ENCODE peak calls at places on chromosome 5, in five cellular contexts. R is OCI-LY7, L is GM23248, I is GM23338, E is hepatocyte. A is an unnamed sample. For H4K20me1, the result is how much of the 10 kb centered on the place peaks cover.

GRCh38 chr5:88686077-88686541 is 196.9 kb downstream of the MEF2C start:
- DNase-seq in R (no peak), L (no peak), I (peak), E (no peak), A (peak)

GRCh38 chr5:113806250-113806649 is 292.8 kb downstream of the YTHDC2 start:
- DNase-seq in R (no peak), L (peak), I (peak), E (no peak), A (peak)

GRCh38 chr5:159886312-159886711 is 30.0 kb upstream of the ADRA1B start:
- DNase-seq in R (no peak), L (no peak), I (no peak), E (no peak), A (no peak)

GRCh38 chr5:176547811-176548210 is 1.3 kb upstream of the CDHR2 start:
- DNase-seq in R (no peak), L (peak), I (no peak), E (peak), A (no peak)

GRCh38 chr5:168529361-168530234 is 493 bp downstream of the FBLL1 start:
- DNase-seq in R (no peak), L (peak), I (peak), E (peak), A (peak)

GRCh38 chr5:5546408-5546807 is 123.9 kb downstream of the ICE1 start:
- DNase-seq in R (no peak), L (no peak), I (no peak), E (no peak), A (no peak)

GRCh38 chr5:103498211-103498610 is 64.4 kb downstream of the NUDT12 start:
- DNase-seq in R (no peak), L (no peak), I (peak), E (no peak), A (no peak)

GRCh38 chr5:65137631-65138030 is 344.1 kb downstream of the ADAMTS6 start:
- DNase-seq in R (no peak), L (no peak), I (no peak), E (peak), A (no peak)

GRCh38 chr5:44619875-44620610 is 188.7 kb upstream of the MRPS30 start:
- DNase-seq in R (no peak), L (peak), I (no peak), E (no peak), A (peak)

GRCh38 chr5:148912714-148913398 is 86.4 kb downstream of the ADRB2 start:
- DNase-seq in R (no peak), L (peak), I (peak), E (peak), A (peak)

GRCh38 chr5:14266686-14267085 is 123.5 kb downstream of the TRIO start:
- DNase-seq in R (no peak), L (peak), I (no peak), E (no peak), A (no peak)
- H3K27ac ChIP-seq in R (no peak), L (peak), I (no peak), E (peak), A (peak)

DNA sequence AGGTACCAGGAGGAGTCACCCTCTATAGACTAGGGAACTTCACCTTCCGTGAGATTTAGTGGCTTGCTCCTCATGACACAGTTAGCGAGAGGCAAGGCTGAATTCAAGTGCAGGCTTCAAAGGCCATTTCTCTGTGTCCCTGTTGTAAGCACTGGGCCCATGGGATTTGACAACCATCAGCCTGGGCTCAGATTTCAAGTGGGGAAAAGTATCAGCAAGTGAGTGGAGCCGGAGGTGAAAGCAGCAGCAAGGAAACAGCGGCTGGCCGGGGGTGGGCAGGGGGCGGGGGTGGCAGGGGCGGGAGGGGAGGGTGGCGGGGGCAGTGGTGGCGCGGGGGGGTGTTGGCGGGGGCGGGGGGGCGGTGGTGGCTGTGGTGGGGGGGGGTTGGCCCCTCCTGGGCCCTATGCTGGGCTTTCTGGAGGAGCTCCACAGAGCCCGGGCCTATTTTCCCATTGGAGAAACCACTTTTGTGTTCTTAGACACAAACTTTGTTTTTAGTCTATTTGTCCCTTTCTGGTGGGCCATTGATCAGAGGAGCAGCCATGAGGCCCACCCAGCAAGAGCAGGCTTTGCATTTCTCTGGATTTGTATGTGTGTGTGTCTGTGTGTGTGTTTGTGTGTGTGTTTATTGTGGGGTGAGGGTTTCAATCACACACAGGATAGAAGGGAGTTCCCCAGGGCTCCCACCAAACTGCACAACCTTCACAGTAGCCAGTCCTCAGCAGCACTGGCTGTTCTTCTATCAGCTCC is 165.5 kb upstream of the RAI14 start:
- DNase-seq in R (no peak), L (peak), I (peak), E (no peak), A (no peak)
- H3K4me3 ChIP-seq in R (no peak), L (no peak), I (no peak), E (no peak), A (no peak)

GRCh38 chr5:93594591-93595419 is 11.8 kb downstream of the NR2F1 start:
- DNase-seq in R (no peak), L (no peak), I (peak), E (no peak), A (peak)

GRCh38 chr5:93596310-93596675 is 13.3 kb downstream of the NR2F1 start:
- DNase-seq in R (no peak), L (no peak), I (no peak), E (no peak), A (no peak)

GRCh38 chr5:93593476-93594060 is 10.5 kb downstream of the NR2F1 start:
- DNase-seq in R (no peak), L (no peak), I (peak), E (no peak), A (no peak)

GRCh38 chr5:93596676-93597441 is 13.8 kb downstream of the NR2F1 start:
- DNase-seq in R (peak), L (no peak), I (peak), E (no peak), A (no peak)

DNA sequence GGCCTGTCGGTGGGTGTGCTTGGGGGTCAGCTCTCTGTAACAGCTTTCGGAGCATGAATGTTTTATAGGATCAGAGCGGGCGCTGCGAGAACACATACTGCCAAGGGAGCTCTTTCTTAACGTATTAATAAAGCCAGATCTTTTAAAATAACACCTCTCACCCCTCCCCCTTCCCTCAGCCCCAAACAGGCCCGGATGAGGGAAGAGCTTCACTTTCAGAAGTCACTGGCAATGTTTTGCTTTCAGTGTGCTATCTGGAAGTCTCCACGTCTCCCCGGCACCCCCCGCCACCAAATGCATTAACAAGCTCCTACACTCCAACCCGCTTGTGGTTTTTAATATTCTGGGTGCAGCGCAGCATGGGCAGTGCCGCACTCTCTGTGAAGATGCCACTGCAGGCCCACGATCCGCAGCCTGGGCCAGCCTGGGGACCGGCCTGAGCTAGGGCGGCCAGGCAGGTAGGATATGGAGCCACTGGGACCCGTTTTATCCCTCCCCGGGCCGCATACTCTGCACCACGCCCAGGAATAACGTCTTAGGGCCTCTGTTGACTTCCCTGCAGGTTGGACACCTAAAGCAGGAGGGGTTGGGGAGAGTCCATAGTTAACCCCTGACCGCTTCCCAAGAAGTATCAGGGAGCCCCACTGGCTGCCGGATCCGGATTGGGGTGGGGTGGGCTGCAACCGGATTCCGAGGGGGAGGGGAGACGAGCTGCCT is 12.6 kb downstream of the NR2F1 start:
- DNase-seq in R (no peak), L (no peak), I (peak), E (no peak), A (no peak)
- H4K20me1 ChIP-seq in R (under half), L (under half), I (half or more), E (under half), A (under half)

GRCh38 chr5:138709216-138709615 is 44.0 kb upstream of the CTNNA1 start:
- DNase-seq in R (no peak), L (no peak), I (peak), E (no peak), A (no peak)

GRCh38 chr5:138705567-138705966 is 47.7 kb upstream of the CTNNA1 start:
- DNase-seq in R (no peak), L (no peak), I (no peak), E (no peak), A (no peak)

GRCh38 chr5:138706655-138707480 is 46.4 kb upstream of the CTNNA1 start:
- DNase-seq in R (no peak), L (peak), I (no peak), E (peak), A (peak)

GRCh38 chr5:138711816-138712215 is 41.4 kb upstream of the CTNNA1 start:
- DNase-seq in R (no peak), L (no peak), I (no peak), E (no peak), A (no peak)

GRCh38 chr5:138708761-138709160 is 44.5 kb upstream of the CTNNA1 start:
- DNase-seq in R (no peak), L (no peak), I (no peak), E (peak), A (no peak)
- H3K27ac ChIP-seq in R (no peak), L (no peak), I (peak), E (peak), A (no peak)

DNA sequence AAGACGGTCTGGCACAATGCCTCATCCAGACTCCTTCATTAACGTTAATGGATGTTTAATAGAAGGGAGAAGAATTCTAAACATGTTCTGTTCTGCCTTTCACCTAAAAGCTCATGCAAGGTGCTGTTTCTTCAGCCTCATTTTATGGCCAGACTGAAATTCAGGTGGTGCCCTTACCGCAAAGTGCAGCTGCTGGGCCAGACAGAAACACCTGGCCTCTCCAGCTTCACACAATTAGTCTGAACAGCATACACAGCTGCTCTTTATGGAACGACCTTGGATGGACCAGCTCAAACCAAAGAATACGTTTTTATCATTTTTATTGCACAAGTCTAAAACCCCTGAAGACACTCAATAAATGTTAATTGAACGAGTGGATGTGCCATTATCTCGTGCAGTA is 4.6 kb downstream of the SNCAIP start:
- DNase-seq in R (peak), L (no peak), I (no peak), E (no peak), A (no peak)
- H3K4me3 ChIP-seq in R (no peak), L (no peak), I (no peak), E (no peak), A (no peak)

GRCh38 chr5:74009502-74009901 is 383.5 kb downstream of the ARHGEF28 start:
- DNase-seq in R (no peak), L (peak), I (no peak), E (no peak), A (peak)
- H4K20me1 ChIP-seq in R (under half), L (under half), I (under half), E (under half), A (under half)

GRCh38 chr5:59560553-59560952 is 333.0 kb downstream of the PDE4D start:
- DNase-seq in R (no peak), L (no peak), I (no peak), E (no peak), A (no peak)
- H3K27ac ChIP-seq in R (no peak), L (no peak), I (no peak), E (no peak), A (no peak)

GRCh38 chr5:180806351-180807011 is 3.9 kb upstream of the MGAT1 start:
- DNase-seq in R (peak), L (no peak), I (no peak), E (no peak), A (no peak)
- H3K4me3 ChIP-seq in R (peak), L (no peak), I (no peak), E (no peak), A (no peak)

A was measured in fibroblast of lung.